ENCODE peak calls at places on chromosomes 11 and 22, in five cellular contexts. U is colonic mucosa, Z is thoracic aorta, E is testis, N is cardiac muscle cell. W is an unnamed sample.

GRCh38 chr11:125883375-125883774 is 4.1 kb upstream of the HYLS1 start:
- DNase-seq in U (no peak), Z (no peak), E (no peak), N (no peak), W (no peak)

GRCh38 chr11:8068605-8069221 is 12.3 kb upstream of the TUB start:
- DNase-seq in U (no peak), Z (no peak), E (peak; percentile 86), N (peak; percentile 55), W (peak; percentile 76)

GRCh38 chr22:20957118-20957690 is 9.9 kb upstream of the AIFM3 start:
- DNase-seq in U (no peak), Z (no peak), E (no peak), N (peak; percentile 35), W (no peak)

GRCh38 chr22:49930596-49931412 is 12.4 kb downstream of the CRELD2 start:
- DNase-seq in U (peak; percentile 85), Z (peak; percentile 52), E (peak; percentile 89), N (peak; percentile 87), W (peak; percentile 83)

GRCh38 chr22:30626413-30626812 is 9.2 kb upstream of the SLC35E4 start:
- DNase-seq in U (no peak), Z (no peak), E (no peak), N (no peak), W (no peak)

GRCh38 chr11:46491661-46492331 is 100.2 kb upstream of the CHRM4 start:
- DNase-seq in U (no peak), Z (no peak), E (no peak), N (no peak), W (no peak)

GRCh38 chr11:119520400-119520799 is 97.4 kb upstream of the THY1 start:
- DNase-seq in U (no peak), Z (no peak), E (no peak), N (no peak), W (no peak)

GRCh38 chr11:3058753-3059664 is 1.8 kb upstream of the CARS1 start:
- DNase-seq in U (no peak), Z (no peak), E (no peak), N (no peak), W (no peak)

GRCh38 chr11:82043316-82043715 is 690.3 kb downstream of the FAM181B start:
- DNase-seq in U (no peak), Z (no peak), E (no peak), N (no peak), W (no peak)

GRCh38 chr11:60724420-60724819 is at the start of gene MS4A18:
- DNase-seq in U (no peak), Z (no peak), E (no peak), N (no peak), W (no peak)

GRCh38 chr11:63250162-63251050 is 7.0 kb upstream of the SLC22A25 start:
- DNase-seq in U (no peak), Z (no peak), E (no peak), N (no peak), W (no peak)

GRCh38 chr22:50305658-50306566 is 1.5 kb downstream of the PLXNB2 start:
- DNase-seq in U (peak; percentile 91), Z (peak; percentile 85), E (peak; percentile 91), N (peak; percentile 57), W (peak; percentile 88)

GRCh38 chr22:50270302-50271010 is at the start of gene MAPK11:
- DNase-seq in U (peak; percentile 73), Z (no peak), E (peak; percentile 79), N (peak; percentile 92), W (peak; percentile 82)

GRCh38 chr11:46064221-46064620 is 57.0 kb downstream of the PHF21A start:
- DNase-seq in U (no peak), Z (no peak), E (no peak), N (peak; percentile 41), W (no peak)

GRCh38 chr11:46039990-46040389 is 81.3 kb downstream of the PHF21A start:
- DNase-seq in U (no peak), Z (no peak), E (no peak), N (no peak), W (no peak)

GRCh38 chr22:23762866-23763578 is at the start of gene C22orf15:
- DNase-seq in U (no peak), Z (no peak), E (no peak), N (no peak), W (no peak)

GRCh38 chr22:31139866-31140716 is at the start of gene PLA2G3:
- DNase-seq in U (peak; percentile 48), Z (no peak), E (no peak), N (peak; percentile 91), W (no peak)

GRCh38 chr22:46113110-46113909 is 37.0 kb upstream of the PPARA start:
- DNase-seq in U (no peak), Z (no peak), E (no peak), N (no peak), W (no peak)

GRCh38 chr11:67492801-67493547 is 10.1 kb downstream of the AIP start:
- DNase-seq in U (no peak), Z (no peak), E (peak; percentile 29), N (no peak), W (no peak)

GRCh38 chr11:124115782-124116616 is 749 bp downstream of the VWA5A start:
- DNase-seq in U (peak; percentile 50), Z (no peak), E (no peak), N (peak; percentile 18), W (no peak)

GRCh38 chr11:114216804-114217195 is 79.4 kb upstream of the NNMT start:
- DNase-seq in U (no peak), Z (no peak), E (no peak), N (no peak), W (no peak)

GRCh38 chr11:59158206-59159068 is 13.5 kb upstream of the DTX4 start:
- DNase-seq in U (peak; percentile 60), Z (no peak), E (peak; percentile 76), N (peak; percentile 62), W (peak; percentile 54)

GRCh38 chr11:6531267-6531752 is 34.2 kb downstream of the DNHD1 start:
- DNase-seq in U (no peak), Z (no peak), E (no peak), N (peak; percentile 40), W (peak; percentile 38)

DNA sequence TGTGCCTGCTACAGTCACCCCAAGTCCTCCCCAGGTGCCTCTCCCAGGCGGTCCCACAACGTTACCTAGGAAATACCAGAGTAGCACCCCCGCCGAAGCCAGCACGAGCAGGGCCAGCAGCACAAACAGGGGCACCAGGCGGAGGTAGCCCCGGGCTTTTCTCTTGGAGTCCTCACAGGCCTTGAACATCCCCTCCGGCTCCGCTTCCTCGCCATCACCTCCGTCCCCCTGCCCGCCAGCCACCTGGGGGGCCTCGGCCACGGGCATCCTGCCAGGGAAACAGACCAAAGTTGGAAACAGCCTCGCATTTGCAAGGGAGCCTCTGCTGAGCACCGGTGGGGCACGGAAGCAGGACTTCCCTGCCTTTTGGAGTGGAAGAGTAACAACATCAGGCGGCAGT is 6.4 kb downstream of the TMPRSS6 start:
- DNase-seq in U (no peak), Z (no peak), E (no peak), N (no peak), W (no peak)
- H3K27me3 ChIP-seq in U (no peaks in the 10 kb centered on the region), Z (no peaks in the 10 kb centered on the region), E (no peaks in the 10 kb centered on the region), N (no peaks in the 10 kb centered on the region), W (peaks cover 13% of the 10 kb centered on the region)

DNA sequence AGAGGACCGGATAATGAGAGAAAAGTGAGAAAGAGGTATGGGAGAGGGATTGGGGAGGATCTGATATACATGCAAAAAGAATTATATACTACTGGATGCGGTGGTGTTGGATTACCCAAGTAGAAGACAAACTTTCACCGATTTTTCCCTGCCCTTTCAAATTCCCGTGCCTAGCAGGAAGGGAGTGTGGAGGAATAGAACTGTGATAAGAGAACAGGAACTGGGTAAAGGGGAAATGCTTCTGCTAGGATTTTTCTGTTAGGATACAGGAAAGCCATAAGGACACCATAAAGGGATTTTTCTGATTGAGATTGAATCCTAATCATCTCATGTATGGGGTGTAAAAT is 480 bp upstream of the MTMR2 start:
- DNase-seq in U (peak; percentile 36), Z (no peak), E (no peak), N (peak; percentile 31), W (no peak)
- H3K4me3 ChIP-seq in U (peak overlapping the region; percentile 72), Z (peak overlapping the region; percentile 81), E (peak overlapping the region; percentile 87), N (peak overlapping the region; percentile 84), W (peak overlapping the region; percentile 83)

DNA sequence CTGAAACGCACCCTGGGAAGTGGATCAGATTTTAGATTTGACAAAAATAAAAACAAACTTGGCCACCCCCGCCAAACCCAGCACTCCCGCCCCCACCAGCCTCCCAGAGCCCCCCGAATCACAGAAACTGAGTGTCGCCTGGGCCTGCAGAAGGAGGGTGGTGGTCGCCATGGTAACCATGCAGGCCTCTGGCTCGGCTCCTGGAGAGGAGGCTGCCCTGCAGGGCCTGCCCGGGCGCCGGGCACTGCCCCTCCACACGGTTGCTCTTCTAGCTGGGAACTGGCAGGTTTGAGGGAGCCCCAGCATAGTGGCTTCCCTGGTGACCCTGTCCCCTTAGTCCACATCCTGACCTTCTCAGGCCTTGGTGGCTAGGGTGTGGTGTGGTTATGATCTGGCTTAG is 19.3 kb downstream of the CACNA1I start:
- DNase-seq in U (no peak), Z (no peak), E (no peak), N (no peak), W (no peak)
- H3K27me3 ChIP-seq in U (no peaks in the 10 kb centered on the region), Z (no peaks in the 10 kb centered on the region), E (no peaks in the 10 kb centered on the region), N (no peaks in the 10 kb centered on the region), W (peaks cover 7% of the 10 kb centered on the region)

GRCh38 chr11:64745523-64746328 is 1.8 kb upstream of the RASGRP2 start:
- DNase-seq in U (peak; percentile 60), Z (peak; percentile 83), E (peak; percentile 84), N (peak; percentile 91), W (peak; percentile 94)
- H3K4me3 ChIP-seq in U (peak overlapping the region; percentile 36), Z (peak overlapping the region; percentile 79), E (peak overlapping the region; percentile 54), N (peak overlapping the region; percentile 47), W (peak overlapping the region; percentile 80)

GRCh38 chr22:47161631-47162030 is 399.2 kb downstream of the TBC1D22A start:
- DNase-seq in U (no peak), Z (no peak), E (no peak), N (no peak), W (no peak)
- H3K27me3 ChIP-seq in U (no peaks in the 10 kb centered on the region), Z (no peaks in the 10 kb centered on the region), E (no peaks in the 10 kb centered on the region), N (no peaks in the 10 kb centered on the region), W (no peaks in the 10 kb centered on the region)

GRCh38 chr11:133810179-133810550 is 35.1 kb downstream of the SPATA19 start:
- DNase-seq in U (no peak), Z (no peak), E (no peak), N (no peak), W (no peak)
- H3K4me3 ChIP-seq in U (no peak overlapping the region), Z (no peak overlapping the region), E (no peak overlapping the region), N (no peak overlapping the region), W (no peak overlapping the region)

GRCh38 chr22:43488937-43489336 is 77.1 kb downstream of the MPPED1 start:
- DNase-seq in U (no peak), Z (no peak), E (no peak), N (no peak), W (no peak)

GRCh38 chr22:43490311-43490710 is 78.5 kb downstream of the MPPED1 start:
- DNase-seq in U (no peak), Z (no peak), E (no peak), N (no peak), W (no peak)

GRCh38 chr22:43493297-43493696 is 81.5 kb downstream of the MPPED1 start:
- DNase-seq in U (no peak), Z (no peak), E (no peak), N (no peak), W (no peak)

GRCh38 chr22:43491737-43492136 is 79.9 kb downstream of the MPPED1 start:
- DNase-seq in U (no peak), Z (no peak), E (no peak), N (no peak), W (no peak)

DNA sequence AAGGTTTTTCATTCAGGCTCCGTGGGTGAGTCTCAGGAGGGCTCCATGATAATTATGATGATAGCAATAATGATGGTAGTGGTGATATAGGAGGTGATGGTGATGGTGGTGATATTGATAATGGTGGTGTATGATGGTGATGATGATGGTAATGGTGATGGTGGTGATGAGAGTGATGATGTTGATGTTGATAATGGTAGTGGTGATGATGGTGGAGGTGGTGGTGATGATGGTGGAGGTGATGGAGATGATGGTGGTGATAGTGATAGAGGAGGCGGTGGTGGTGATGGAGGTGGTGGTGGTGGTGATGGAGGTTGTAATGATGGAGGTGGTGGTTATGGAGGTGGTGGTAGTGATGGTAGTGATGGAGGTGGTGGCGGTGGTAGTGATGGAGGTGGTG is 79.4 kb downstream of the MPPED1 start:
- DNase-seq in U (no peak), Z (no peak), E (no peak), N (no peak), W (no peak)
- H3K27me3 ChIP-seq in U (no peaks in the 10 kb centered on the region), Z (no peaks in the 10 kb centered on the region), E (no peaks in the 10 kb centered on the region), N (no peaks in the 10 kb centered on the region), W (no peaks in the 10 kb centered on the region)